ENCODE peak calls at places on chromosomes 7 and 10, in ten cellular contexts. J is psoas muscle; E is stimulated activated CD4-positive, alpha-beta T cell treated with anti-CD3 and anti-CD28 coated beads, Interleukin-1b, Interleukin-23, amount 100 ng/mL, for 24 hours; F is SK-N-SH; N is left cardiac atrium; K is activated CD8-positive, alpha-beta memory T cell treated with anti-CD3 and anti-CD28 coated beads for 48 hours; X is left lobe of liver; L is iris pigment epithelial cell; G is NCI-H460; Z is NCI-H748 treated with DMSO at 0.1 percent for 48 hours. D is an unnamed sample.

GRCh38 chr7:138713191-138713590 is 12.0 kb upstream of the SVOPL start:
- DNase-seq in Z (no peak), E (no peak), J (no peak), K (no peak), N (no peak), L (no peak), X (no peak), G (no peak), F (no peak), D (no peak)

GRCh38 chr7:87058739-87059524 is 522 bp downstream of the ELAPOR2 start:
- DNase-seq in N (no peak), X (no peak), E (no peak), J (peak), K (no peak), F (peak), Z (peak), L (peak), G (no peak), D (peak)

GRCh38 chr7:158278745-158279320 is 308.8 kb downstream of the PTPRN2 start:
- DNase-seq in E (no peak), F (no peak), J (no peak), L (no peak), K (no peak), G (no peak), Z (no peak), X (peak), N (no peak), D (no peak)

GRCh38 chr7:78039791-78040776 is 241.5 kb downstream of the PHTF2 start:
- DNase-seq in X (peak), F (no peak), K (peak), Z (no peak), G (peak), L (no peak), E (no peak), J (peak), N (peak), D (peak)

GRCh38 chr10:23479798-23480473 is 41.1 kb downstream of the OTUD1 start:
- DNase-seq in F (no peak), K (no peak), G (no peak), Z (no peak), J (no peak), X (no peak), L (peak), N (no peak), E (no peak), D (no peak)

GRCh38 chr10:103478671-103479070 is 369 bp downstream of the CALHM3 start:
- DNase-seq in F (no peak), L (no peak), Z (no peak), J (no peak), G (no peak), X (no peak), N (no peak), K (no peak), E (no peak), D (no peak)

GRCh38 chr7:117123311-117123926 is 170.1 kb downstream of the ST7 start:
- DNase-seq in E (no peak), N (no peak), L (no peak), Z (no peak), F (no peak), K (no peak), G (no peak), X (no peak), J (no peak), D (no peak)

GRCh38 chr10:48536916-48537890 is 67.7 kb downstream of the ARHGAP22 start:
- DNase-seq in L (no peak), F (no peak), E (no peak), Z (no peak), J (no peak), N (no peak), G (no peak), K (no peak), X (peak), D (no peak)

GRCh38 chr7:22781230-22781711 is 41.4 kb downstream of the TOMM7 start:
- DNase-seq in E (no peak), N (no peak), L (peak), K (no peak), G (no peak), F (no peak), Z (no peak), J (no peak), X (no peak), D (no peak)